ENCODE peak calls at places on chromosomes 1 and 21, in nine cellular contexts. A, O, G, X, E, F, R, Q and N are unnamed samples.

GRCh38 chr1:79193211-79194079 is 186.9 kb upstream of the ADGRL4 start:
- DNase-seq in A (no peak), O (no peak), R (no peak), Q (peak), X (peak), G (no peak), F (peak), E (peak), N (no peak)

GRCh38 chr1:117678246-117678977 is 72.6 kb downstream of the TENT5C start:
- DNase-seq in Q (peak), O (no peak), R (no peak), F (no peak), A (no peak), E (no peak), X (no peak), G (peak), N (no peak)

GRCh38 chr1:28840928-28841544 is 29.1 kb downstream of the OPRD1 start:
- DNase-seq in O (no peak), F (no peak), Q (no peak), R (no peak), X (no peak), G (no peak), A (no peak), E (no peak), N (no peak)

GRCh38 chr1:235397733-235398132 is 30.5 kb downstream of the TBCE start:
- DNase-seq in O (no peak), F (peak), G (no peak), X (peak), E (no peak), A (no peak), Q (no peak), R (no peak), N (no peak)

GRCh38 chr1:100627936-100628335 is 90.0 kb downstream of the GPR88 start:
- DNase-seq in Q (no peak), R (no peak), E (no peak), A (no peak), X (peak), F (no peak), G (no peak), O (no peak), N (no peak)

GRCh38 chr1:165570078-165570477 is 26.3 kb downstream of the LRRC52 start:
- DNase-seq in A (no peak), F (no peak), O (no peak), X (no peak), R (no peak), Q (no peak), E (no peak), G (no peak), N (no peak)

GRCh38 chr1:68442006-68442405 is 7.7 kb downstream of the RPE65 start:
- DNase-seq in A (no peak), X (no peak), O (no peak), E (no peak), R (no peak), G (no peak), F (no peak), Q (no peak), N (no peak)

GRCh38 chr1:58576727-58577675 is at the start of gene TACSTD2:
- DNase-seq in Q (no peak), E (no peak), X (no peak), R (peak), A (peak), F (no peak), G (no peak), O (no peak), N (no peak)

GRCh38 chr21:26918318-26919065 is 48.4 kb downstream of the ADAMTS5 start:
- DNase-seq in X (peak), G (no peak), R (no peak), E (no peak), O (no peak), Q (no peak), F (peak), A (no peak), N (no peak)

GRCh38 chr1:38261574-38261973 is 215.0 kb upstream of the POU3F1 start:
- DNase-seq in Q (no peak), R (no peak), O (no peak), E (no peak), F (no peak), G (no peak), A (no peak), X (no peak), N (no peak)

GRCh38 chr1:116496380-116496779 is 74.4 kb downstream of the CD58 start:
- DNase-seq in Q (peak), R (no peak), G (no peak), F (no peak), E (no peak), X (peak), A (no peak), O (no peak), N (no peak)

GRCh38 chr1:229159668-229160544 is 111.0 kb upstream of the RAB4A start:
- DNase-seq in X (no peak), O (no peak), A (no peak), Q (no peak), G (no peak), E (no peak), F (no peak), R (no peak), N (no peak)

GRCh38 chr1:229158317-229159294 is 112.3 kb upstream of the RAB4A start:
- DNase-seq in A (no peak), G (no peak), O (no peak), R (no peak), E (no peak), Q (peak), F (no peak), X (no peak), N (no peak)

GRCh38 chr1:229155472-229155871 is 115.4 kb upstream of the RAB4A start:
- DNase-seq in A (no peak), X (no peak), O (no peak), F (no peak), G (no peak), Q (peak), R (no peak), E (peak), N (no peak)

GRCh38 chr1:229153955-229154548 is 116.9 kb upstream of the RAB4A start:
- DNase-seq in A (no peak), X (no peak), E (no peak), O (no peak), R (no peak), Q (no peak), F (no peak), G (no peak), N (no peak)

DNA sequence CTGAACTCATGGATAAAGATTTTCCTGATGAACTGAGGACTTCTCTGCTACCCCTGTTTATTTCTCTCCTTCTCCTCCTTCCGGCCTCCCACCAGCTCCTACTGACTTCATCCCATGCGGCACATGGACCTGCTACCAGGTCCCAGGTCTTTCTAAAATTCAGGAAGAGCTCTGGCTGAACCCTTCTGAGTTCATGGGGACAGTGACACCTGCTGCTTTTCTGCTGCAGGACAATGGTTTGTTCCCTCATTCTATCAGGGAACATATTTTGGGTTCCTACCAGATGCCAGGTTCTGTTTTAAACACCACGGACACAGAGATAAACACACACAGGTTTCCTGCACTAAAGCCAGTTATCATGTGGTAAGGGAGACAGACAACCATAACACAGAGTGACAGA is 114.1 kb upstream of the RAB4A start:
- DNase-seq in A (no peak), Q (no peak), G (peak), F (no peak), R (peak), E (no peak), X (no peak), O (no peak), N (no peak)
- TF ChIP-seq CTCF in A (no peak), Q (peak), G (peak), F (no peak), R (peak), E (no peak), X (peak), O (no peak), N (no peak)

DNA sequence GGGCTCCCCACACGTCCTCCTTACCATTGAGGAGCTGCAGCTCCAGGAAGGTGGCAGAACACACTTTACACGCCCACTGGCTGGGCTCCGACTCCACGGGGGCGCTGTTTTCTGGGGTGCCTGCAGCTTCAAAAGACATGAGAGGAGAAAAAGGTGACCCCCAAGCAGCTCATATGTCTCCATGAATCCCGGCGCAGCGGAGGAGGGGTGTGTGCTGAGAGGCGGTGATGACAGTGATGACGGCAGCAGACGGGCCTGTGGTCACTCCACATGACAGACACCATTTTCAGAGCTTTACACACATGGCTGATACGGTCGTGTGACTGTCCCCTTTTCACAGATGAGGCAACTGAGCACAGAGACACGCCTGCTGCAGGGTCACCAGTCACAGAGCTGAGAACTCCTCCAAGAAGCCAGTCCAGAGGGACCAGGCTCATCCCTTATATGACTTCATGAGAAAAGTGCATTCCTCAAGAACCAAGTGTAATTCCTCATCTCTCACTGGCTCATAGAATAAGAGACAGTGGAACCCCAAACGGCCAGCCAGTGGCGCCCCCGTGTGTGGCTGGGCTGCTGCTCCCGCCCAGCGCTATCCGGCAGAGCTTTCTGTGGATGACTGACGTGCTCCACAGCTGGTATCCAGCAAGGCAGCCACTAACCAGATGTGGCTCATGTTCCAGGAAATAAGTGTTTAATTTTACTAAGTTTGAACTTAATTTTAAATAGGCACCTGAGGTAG is 31.9 kb downstream of the PRDM15 start:
- DNase-seq in R (no peak), A (no peak), E (no peak), X (peak), G (no peak), Q (no peak), F (no peak), O (no peak), N (no peak)
- TF ChIP-seq CTCF in R (no peak), A (no peak), E (no peak), X (peak), G (peak), Q (no peak), F (peak), O (no peak), N (no peak)

DNA sequence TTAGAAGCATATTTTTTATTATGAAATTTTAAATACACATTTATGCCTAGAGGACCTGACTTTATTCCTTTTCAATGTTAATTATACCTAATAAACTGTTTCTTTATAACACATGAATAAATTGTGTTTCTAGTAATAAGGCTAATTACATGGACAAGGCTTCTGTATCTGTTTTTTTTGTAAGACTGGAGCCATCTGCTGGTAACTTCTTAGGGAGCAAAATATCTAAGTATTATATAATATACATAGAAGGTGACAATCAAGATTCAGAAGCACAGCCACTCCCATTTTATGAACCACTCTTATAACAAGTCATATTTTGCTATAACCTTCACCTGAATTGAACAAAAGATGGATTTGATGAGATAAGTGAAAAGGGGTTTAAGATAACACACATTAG is 84.2 kb downstream of the LBR start:
- DNase-seq in X (peak), G (no peak), F (no peak), A (no peak), Q (no peak), E (no peak), O (no peak), R (no peak), N (no peak)
- TF ChIP-seq CTCF in X (no peak), G (peak), F (peak), A (no peak), Q (no peak), E (no peak), O (peak), R (no peak), N (no peak)

GRCh38 chr21:31908106-31909031 is 35.5 kb downstream of the HUNK start:
- DNase-seq in O (no peak), Q (no peak), G (no peak), R (peak), E (no peak), X (peak), F (peak), A (no peak), N (no peak)
- TF ChIP-seq CTCF in O (no peak), Q (no peak), G (no peak), R (no peak), E (no peak), X (no peak), F (no peak), A (no peak), N (no peak)

DNA sequence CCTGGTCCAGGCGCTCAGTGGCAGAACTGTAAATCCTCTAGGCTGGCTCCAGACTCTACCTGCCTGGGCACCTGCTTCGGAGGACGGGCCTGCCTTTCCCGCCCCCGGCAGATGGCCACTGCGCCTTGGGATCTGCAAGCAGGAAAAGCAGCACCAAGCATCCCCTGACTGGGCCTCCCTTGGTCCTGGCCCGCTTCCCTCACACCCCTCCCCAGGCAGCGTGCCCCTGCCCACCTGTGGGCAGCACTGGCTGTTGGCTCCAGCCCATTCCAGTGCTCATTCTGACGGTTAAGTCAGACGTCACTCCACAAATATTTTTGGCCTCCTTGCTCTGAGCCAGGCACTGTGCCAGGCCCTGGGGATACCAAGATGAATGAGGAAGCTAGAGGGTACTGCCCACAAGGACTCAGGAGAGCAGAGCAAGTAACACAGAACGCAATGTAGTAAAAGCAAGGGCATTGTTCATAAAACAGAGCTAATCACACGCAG is 22.0 kb upstream of the BLACAT1 start:
- DNase-seq in O (no peak), E (no peak), F (peak), A (no peak), X (peak), Q (no peak), R (peak), G (no peak), N (no peak)
- TF ChIP-seq CTCF in O (no peak), E (no peak), F (no peak), A (peak), X (no peak), Q (no peak), R (no peak), G (no peak), N (no peak)

DNA sequence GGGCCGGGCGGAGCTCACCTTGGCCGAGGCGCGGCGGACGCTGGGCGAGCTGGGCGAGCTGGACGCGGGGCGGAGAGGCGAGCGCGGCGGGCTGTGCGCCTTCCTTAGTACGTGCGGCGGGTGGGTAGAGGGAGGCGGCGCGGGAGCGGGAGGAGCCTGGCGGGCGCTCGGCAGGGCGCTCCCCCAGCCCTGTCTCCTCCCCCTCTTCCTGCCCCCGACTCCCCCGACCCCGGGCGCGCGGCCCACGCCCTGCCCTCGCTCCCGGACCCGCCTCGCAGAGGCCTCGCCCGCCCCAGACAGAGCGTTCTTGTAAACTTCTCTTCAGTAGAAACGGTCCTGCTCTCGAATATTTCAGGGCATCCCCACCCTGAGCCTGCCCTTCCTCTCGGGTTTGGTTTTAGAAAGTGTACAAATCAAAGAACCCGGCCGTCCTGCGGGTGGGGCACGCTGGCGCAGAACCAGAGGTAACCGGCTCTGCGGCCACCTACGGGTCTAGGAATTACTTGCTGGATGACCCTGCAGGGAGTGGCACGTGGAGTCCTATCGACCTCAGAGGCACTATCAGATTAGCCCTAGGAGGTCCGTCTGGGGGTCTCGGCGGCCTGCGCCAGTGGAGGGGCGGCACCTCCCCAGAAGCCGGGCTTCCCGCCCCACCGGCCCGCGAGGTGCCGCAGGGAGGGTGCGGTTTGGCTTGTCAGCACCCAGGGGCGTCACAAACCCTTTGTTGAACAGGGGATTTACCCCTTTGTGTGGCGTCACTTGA is at the start of gene S100A10:
- DNase-seq in F (no peak), Q (peak), X (peak), R (peak), E (peak), O (peak), G (peak), A (peak), N (no peak)
- TF ChIP-seq CTCF in F (no peak), Q (no peak), X (no peak), R (no peak), E (no peak), O (no peak), G (no peak), A (no peak), N (no peak)

GRCh38 chr1:162757476-162757875 is 33.0 kb upstream of the HSD17B7 start:
- DNase-seq in F (no peak), A (no peak), X (peak), E (no peak), R (no peak), Q (no peak), G (no peak), O (no peak), N (no peak)

GRCh38 chr1:162755306-162755705 is 35.2 kb upstream of the HSD17B7 start:
- DNase-seq in F (no peak), X (no peak), Q (no peak), A (peak), G (no peak), E (no peak), O (no peak), R (no peak), N (no peak)

GRCh38 chr1:162753001-162753658 is 37.4 kb upstream of the HSD17B7 start:
- DNase-seq in F (no peak), Q (no peak), X (no peak), G (no peak), E (no peak), A (no peak), O (no peak), R (no peak), N (no peak)

GRCh38 chr1:162753998-162754585 is 36.4 kb upstream of the HSD17B7 start:
- DNase-seq in X (peak), Q (no peak), A (no peak), R (no peak), E (no peak), F (peak), G (no peak), O (no peak), N (no peak)

DNA sequence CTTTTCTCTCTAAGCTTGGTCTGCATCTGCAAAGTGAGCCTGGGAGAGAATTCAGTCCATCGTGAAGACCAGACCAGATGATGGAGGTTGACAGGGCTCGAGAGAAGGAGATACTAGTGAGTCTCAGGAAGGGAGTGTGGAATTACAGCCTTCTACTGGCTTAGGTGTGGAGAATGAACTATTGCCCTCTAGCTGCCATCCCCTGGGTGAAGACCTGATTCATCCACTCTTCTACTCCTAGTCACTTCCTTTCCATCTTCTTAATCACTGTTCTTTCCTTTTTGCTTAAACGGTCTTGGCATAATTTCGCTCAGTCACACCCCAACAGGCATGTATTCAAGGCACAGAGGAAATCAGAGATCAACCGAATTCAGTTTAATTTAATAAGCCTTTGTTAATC is 34.0 kb upstream of the HSD17B7 start:
- DNase-seq in G (no peak), A (no peak), X (peak), F (no peak), E (no peak), O (no peak), Q (no peak), R (no peak), N (no peak)
- TF ChIP-seq CTCF in G (no peak), A (no peak), X (no peak), F (no peak), E (no peak), O (no peak), Q (no peak), R (no peak), N (no peak)

GRCh38 chr1:82778612-82779011 is 977.9 kb downstream of the ADGRL2 start:
- DNase-seq in G (no peak), A (no peak), F (no peak), O (no peak), X (no peak), E (no peak), Q (no peak), R (no peak), N (no peak)
- TF ChIP-seq CTCF in G (peak), A (peak), F (peak), O (no peak), X (no peak), E (no peak), Q (no peak), R (no peak), N (no peak)

DNA sequence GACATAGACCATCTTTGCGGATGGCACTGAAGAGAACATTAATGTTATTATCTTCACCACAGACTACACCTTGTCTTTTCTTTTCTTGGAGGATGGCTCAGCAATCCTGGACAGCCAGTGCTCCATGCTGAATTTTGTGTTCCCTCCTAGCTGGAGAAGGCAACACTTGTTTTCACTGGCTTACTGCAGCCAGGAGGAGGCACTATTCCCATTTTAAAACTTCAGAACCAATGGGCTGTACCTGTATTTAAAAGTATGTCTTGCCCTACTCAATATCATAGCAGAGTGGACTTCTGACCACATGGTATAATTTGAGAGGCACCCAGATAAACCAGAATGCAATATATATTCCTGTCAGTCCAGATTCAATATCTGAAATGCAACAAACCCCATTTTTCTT is 53.3 kb upstream of the POGK start:
- DNase-seq in X (no peak), Q (no peak), G (no peak), E (no peak), O (no peak), A (no peak), F (no peak), R (no peak), N (no peak)
- TF ChIP-seq CTCF in X (no peak), Q (peak), G (peak), E (no peak), O (no peak), A (no peak), F (no peak), R (no peak), N (no peak)

GRCh38 chr1:160519542-160520435 is 3.3 kb downstream of the SLAMF6 start:
- DNase-seq in X (no peak), Q (no peak), G (no peak), E (peak), R (no peak), F (no peak), A (no peak), O (no peak), N (no peak)
- TF ChIP-seq CTCF in X (no peak), Q (no peak), G (no peak), E (no peak), R (no peak), F (no peak), A (no peak), O (peak), N (no peak)